ENCODE peak calls at places on chromosomes 12 and 14, in ten cellular contexts. I, U, P, O, T, S, F, N, L and E are unnamed samples.

GRCh38 chr14:99619873-99620834 is 16.1 kb upstream of the CCDC85C start:
- DNase-seq in I (no peak), U (no peak), P (peak; percentile 70), O (no peak), T (no peak), S (no peak), F (no peak), N (peak; percentile 10), L (no peak), E (no peak)

GRCh38 chr14:34099630-34100029 is 148.8 kb upstream of the EGLN3 start:
- DNase-seq in I (no peak), U (no peak), P (no peak), O (no peak), T (no peak), S (no peak), F (no peak), N (no peak), L (no peak), E (no peak)

GRCh38 chr14:41604793-41605534 is 1.7 kb upstream of the LRFN5 start:
- DNase-seq in I (no peak), U (no peak), P (peak; percentile 84), O (peak; percentile 87), T (no peak), S (no peak), F (no peak), N (peak; percentile 87), L (peak; percentile 16), E (peak; percentile 50)

GRCh38 chr14:32319368-32320049 is 9.6 kb upstream of the AKAP6 start:
- DNase-seq in I (peak; percentile 68), U (no peak), P (no peak), O (no peak), T (no peak), S (no peak), F (no peak), N (peak; percentile 61), L (no peak), E (no peak)

GRCh38 chr14:49882826-49883694 is 9.8 kb upstream of the ARF6 start:
- DNase-seq in I (peak; percentile 37), U (no peak), P (no peak), O (no peak), T (no peak), S (no peak), F (no peak), N (peak; percentile 34), L (no peak), E (no peak)

GRCh38 chr12:108363565-108363964 is 24.5 kb upstream of the CMKLR1 start:
- DNase-seq in I (no peak), U (no peak), P (no peak), O (no peak), T (no peak), S (no peak), F (no peak), N (no peak), L (no peak), E (no peak)

GRCh38 chr12:4978737-4979136 is 64.9 kb upstream of the KCNA5 start:
- DNase-seq in I (no peak), U (no peak), P (no peak), O (no peak), T (no peak), S (no peak), F (no peak), N (no peak), L (no peak), E (no peak)

GRCh38 chr14:91332448-91333059 is 85.1 kb downstream of the CCDC88C start:
- DNase-seq in I (no peak), U (no peak), P (no peak), O (peak; percentile 32), T (no peak), S (no peak), F (no peak), N (no peak), L (no peak), E (no peak)

GRCh38 chr14:21096438-21096837 is 2.0 kb downstream of the ZNF219 start:
- DNase-seq in I (no peak), U (no peak), P (no peak), O (no peak), T (no peak), S (no peak), F (no peak), N (no peak), L (no peak), E (no peak)

GRCh38 chr12:40336573-40337199 is 111.9 kb downstream of the LRRK2 start:
- DNase-seq in I (no peak), U (no peak), P (no peak), O (peak; percentile 22), T (no peak), S (no peak), F (peak; percentile 1), N (peak; percentile 48), L (no peak), E (no peak)

GRCh38 chr14:100825691-100826331 is at the start of gene MEG3:
- DNase-seq in I (no peak), U (no peak), P (no peak), O (no peak), T (no peak), S (no peak), F (no peak), N (peak; percentile 91), L (peak; percentile 28), E (no peak)

GRCh38 chr14:100826371-100827139 is 637 bp downstream of the MEG3 start:
- DNase-seq in I (no peak), U (no peak), P (no peak), O (no peak), T (no peak), S (no peak), F (no peak), N (peak; percentile 20), L (no peak), E (no peak)

GRCh38 chr14:100827140-100827517 is 1.2 kb downstream of the MEG3 start:
- DNase-seq in I (no peak), U (no peak), P (no peak), O (no peak), T (no peak), S (no peak), F (no peak), N (peak; percentile 42), L (no peak), E (no peak)

GRCh38 chr14:100828448-100828834 is 2.5 kb downstream of the MEG3 start:
- DNase-seq in I (no peak), U (no peak), P (no peak), O (no peak), T (no peak), S (no peak), F (no peak), N (no peak), L (no peak), E (no peak)

DNA sequence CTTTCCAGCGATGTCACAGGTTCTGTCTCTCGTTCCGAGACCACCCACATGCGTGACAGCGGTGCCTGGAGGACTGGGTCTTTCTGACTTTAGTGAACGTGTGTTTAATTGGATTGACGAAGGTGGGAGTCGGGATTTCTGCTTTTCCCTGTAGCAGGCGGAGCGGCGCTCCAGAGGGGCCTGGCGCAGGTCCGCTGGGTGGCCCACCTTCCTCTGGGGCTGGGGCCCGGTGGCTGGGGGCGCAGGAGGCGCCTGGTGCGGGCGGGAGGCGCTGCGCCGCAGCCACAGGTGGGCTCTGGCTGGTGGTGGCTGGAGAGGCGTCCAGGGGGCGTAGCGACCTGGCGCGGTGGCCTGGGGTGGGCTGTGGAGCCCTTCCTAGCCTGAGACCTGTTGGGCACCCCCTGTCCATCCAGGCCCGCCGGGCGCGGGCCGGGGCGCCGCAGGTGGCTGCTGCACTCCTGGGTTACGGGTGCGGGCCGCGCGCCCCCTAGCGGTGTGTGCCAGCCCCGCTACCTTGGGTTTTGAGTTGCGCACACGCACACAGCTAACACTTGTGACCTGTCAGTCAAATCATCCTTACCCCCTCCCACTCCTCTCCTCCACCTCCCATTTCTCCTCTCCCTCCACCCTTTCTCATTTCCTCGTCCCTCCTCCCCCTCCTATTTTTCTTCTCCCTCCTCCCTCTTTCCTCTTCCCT is 2.0 kb downstream of the MEG3 start:
- DNase-seq in I (peak; percentile 20), U (no peak), P (no peak), O (no peak), T (no peak), S (no peak), F (no peak), N (peak; percentile 94), L (no peak), E (no peak)
- TF ChIP-seq CTCF in I (peak; percentile 46), U (peak; percentile 17), P (no peak), O (no peak), T (no peak), S (peak; percentile 48), F (no peak), N (peak; percentile 68), L (no peak), E (no peak)

DNA sequence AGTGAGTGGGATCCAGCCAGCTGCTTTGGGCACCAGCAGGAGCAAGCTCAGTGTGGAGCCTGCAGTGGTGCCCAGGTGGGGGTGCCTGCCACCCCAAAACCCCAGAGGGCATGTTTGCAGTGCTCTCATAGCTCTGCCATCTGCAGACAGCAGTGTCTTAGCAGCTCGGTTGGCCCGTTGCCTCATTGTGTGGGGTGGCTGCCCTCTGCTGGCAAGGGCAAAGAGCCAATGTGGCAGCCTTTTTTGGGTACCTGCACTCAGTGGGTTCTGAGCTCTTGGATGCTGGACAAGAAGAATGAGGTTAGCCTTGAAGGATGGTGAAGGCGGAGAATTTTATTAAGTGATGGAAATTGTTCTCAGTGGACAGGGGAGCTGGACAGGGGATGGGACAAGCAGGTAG is 52.3 kb downstream of the NEUROD4 start:
- DNase-seq in I (peak; percentile 28), U (peak; percentile 49), P (peak; percentile 65), O (peak; percentile 55), T (peak; percentile 24), S (no peak), F (peak; percentile 77), N (peak; percentile 14), L (peak; percentile 15), E (no peak)
- TF ChIP-seq CTCF in I (peak; percentile 70), U (no peak), P (peak; percentile 29), O (peak; percentile 39), T (peak; percentile 79), S (peak; percentile 40), F (peak; percentile 56), N (peak; percentile 39), L (no peak), E (no peak)

DNA sequence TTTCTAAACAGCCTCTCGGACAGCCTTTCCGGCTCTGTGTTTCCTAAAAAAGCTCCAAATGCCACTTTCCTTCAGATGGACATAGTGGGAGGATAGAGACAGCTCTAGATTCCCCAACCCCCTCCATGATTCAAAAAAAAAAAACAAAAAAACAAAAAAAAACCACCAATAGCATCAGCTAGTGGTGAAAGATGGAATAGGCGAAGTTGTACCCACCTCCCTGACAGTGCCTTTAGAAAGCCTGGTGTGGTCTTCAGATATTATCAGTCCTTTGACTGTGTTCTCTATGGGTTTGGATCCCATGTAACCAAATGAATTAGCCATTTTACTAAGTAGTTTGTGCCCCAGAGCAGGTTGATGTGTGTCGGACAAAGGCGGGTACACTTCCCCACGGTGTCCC is 94.1 kb downstream of the PHETA1 start:
- DNase-seq in I (no peak), U (no peak), P (no peak), O (no peak), T (no peak), S (no peak), F (no peak), N (peak; percentile 20), L (no peak), E (no peak)
- TF ChIP-seq CTCF in I (peak; percentile 35), U (peak; percentile 15), P (peak; percentile 39), O (peak; percentile 42), T (peak; percentile 63), S (no peak), F (no peak), N (peak; percentile 58), L (no peak), E (peak; percentile 35)

DNA sequence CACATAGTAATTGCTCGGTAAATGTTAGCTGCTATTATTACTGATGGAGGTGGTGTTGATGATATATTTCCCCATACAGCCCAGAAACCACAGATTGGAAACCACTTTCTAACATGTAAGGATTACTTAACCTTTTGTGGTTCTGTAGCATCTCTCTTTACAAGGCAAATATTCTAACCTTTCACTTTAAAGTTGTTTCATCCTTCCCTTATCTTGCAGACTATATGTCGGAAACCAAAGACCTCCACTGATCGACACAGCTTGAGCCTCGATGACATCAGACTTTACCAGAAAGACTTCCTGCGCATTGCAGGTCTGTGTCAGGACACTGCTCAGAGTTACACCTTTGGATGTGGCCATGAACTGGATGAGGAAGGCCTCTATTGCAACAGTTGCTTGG is 75.8 kb downstream of the FRMD6 start:
- DNase-seq in I (no peak), U (no peak), P (no peak), O (no peak), T (no peak), S (no peak), F (no peak), N (peak; percentile 64), L (no peak), E (no peak)
- TF ChIP-seq CTCF in I (no peak), U (no peak), P (no peak), O (no peak), T (no peak), S (no peak), F (no peak), N (no peak), L (no peak), E (no peak)